ENCODE peak calls at places on chromosomes 13 and 19, in five cellular contexts. S is heart right ventricle, X is cardiac muscle cell, O is SK-N-SH, E is neural progenitor cell. V is an unnamed sample. For H3K27me3, the result is how much of the 10 kb centered on the place peaks cover.

GRCh38 chr13:79407349-79407979 is 1.4 kb upstream of the RBM26 start:
- DNase-seq in S (no peak), X (no peak), O (no peak), E (no peak), V (no peak)

GRCh38 chr19:52703917-52704316 is 30.9 kb downstream of the ZNF611 start:
- DNase-seq in S (no peak), O (no peak), X (no peak), E (no peak), V (no peak)

GRCh38 chr19:23273022-23273593 is 22.9 kb upstream of the ZNF724 start:
- DNase-seq in E (peak), X (no peak), S (no peak), O (peak), V (no peak)

GRCh38 chr19:17075860-17076538 is 422 bp downstream of the MYO9B start:
- DNase-seq in O (no peak), E (peak), S (peak), X (peak), V (peak)

GRCh38 chr13:20174656-20175405 is 14.0 kb upstream of the GJA3 start:
- DNase-seq in E (no peak), X (peak), O (no peak), S (peak), V (no peak)

GRCh38 chr19:58569191-58569942 is 3.8 kb downstream of the MZF1 start:
- DNase-seq in E (no peak), O (no peak), S (no peak), X (no peak), V (no peak)

GRCh38 chr13:49466240-49466914 is 22.3 kb downstream of the SETDB2 start:
- DNase-seq in X (no peak), S (no peak), E (no peak), O (no peak), V (no peak)

GRCh38 chr13:79541426-79542049 is 60.6 kb downstream of the NDFIP2 start:
- DNase-seq in X (peak), S (no peak), O (peak), E (peak), V (no peak)

GRCh38 chr19:21210037-21210621 is 68.3 kb downstream of the ZNF431 start:
- DNase-seq in X (no peak), O (no peak), E (no peak), S (no peak), V (no peak)

GRCh38 chr19:41096353-41096752 is 8.1 kb downstream of the CYP2A13 start:
- DNase-seq in O (no peak), E (no peak), S (no peak), X (no peak), V (no peak)
- H3K27me3 ChIP-seq in O (under half), E (under half), S (under half), X (under half), V (under half)

GRCh38 chr19:53966931-53967330 is 4.2 kb downstream of the CACNG8 start:
- DNase-seq in X (no peak), E (no peak), O (no peak), S (no peak), V (no peak)

GRCh38 chr19:53962887-53963435 is at the start of gene CACNG8:
- DNase-seq in X (no peak), S (no peak), E (peak), O (peak), V (no peak)

GRCh38 chr19:53961523-53962345 is 1.0 kb upstream of the CACNG8 start:
- DNase-seq in O (peak), S (no peak), X (peak), E (peak), V (no peak)

GRCh38 chr19:53960886-53961285 is 1.9 kb upstream of the CACNG8 start:
- DNase-seq in S (no peak), X (no peak), O (no peak), E (no peak), V (no peak)

GRCh38 chr19:53965091-53965490 is 2.4 kb downstream of the CACNG8 start:
- DNase-seq in X (peak), S (no peak), E (no peak), O (no peak), V (peak)
- H3K27me3 ChIP-seq in X (under half), S (under half), E (half or more), O (under half), V (under half)

DNA sequence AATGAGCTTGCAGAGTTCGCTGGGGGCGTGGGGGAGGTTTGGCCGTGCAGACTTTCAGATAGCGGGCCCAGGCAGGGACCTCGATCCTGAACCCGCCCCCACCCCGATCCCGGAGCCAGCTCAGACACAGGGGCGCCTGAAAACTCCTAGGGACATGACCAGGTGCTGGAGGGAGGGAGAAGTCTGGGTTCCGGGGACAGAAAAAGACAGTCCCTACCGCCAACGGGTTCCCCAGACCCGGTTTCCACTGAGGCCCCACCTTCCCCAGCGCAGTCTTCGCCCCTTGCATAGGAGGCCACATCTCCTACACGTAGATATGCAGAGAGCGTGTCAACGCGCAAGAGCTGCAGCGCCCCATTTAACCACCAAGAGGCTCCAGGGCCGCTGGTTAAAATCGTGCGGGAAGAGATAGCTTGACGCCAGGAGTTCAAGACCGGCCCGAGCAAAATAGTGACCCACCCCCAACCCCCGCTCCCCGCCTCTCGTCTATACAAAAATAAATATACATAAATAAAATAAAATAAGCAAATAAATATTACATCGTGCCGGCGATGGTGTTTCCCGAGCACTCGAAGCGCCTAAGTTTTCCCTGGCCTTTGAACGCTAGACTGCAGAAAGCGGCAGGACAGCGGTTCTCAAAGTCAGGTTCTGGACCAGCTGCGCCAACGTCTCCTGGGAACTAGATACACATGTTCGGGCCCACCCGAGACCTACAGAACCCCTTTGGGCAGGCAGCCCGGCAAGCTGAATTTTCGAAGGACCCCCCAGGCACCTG is 8.3 kb downstream of the CCDC8 start:
- DNase-seq in E (peak), O (no peak), X (peak), S (no peak), V (peak)
- H3K27me3 ChIP-seq in E (half or more), O (under half), X (under half), S (under half), V (under half)

DNA sequence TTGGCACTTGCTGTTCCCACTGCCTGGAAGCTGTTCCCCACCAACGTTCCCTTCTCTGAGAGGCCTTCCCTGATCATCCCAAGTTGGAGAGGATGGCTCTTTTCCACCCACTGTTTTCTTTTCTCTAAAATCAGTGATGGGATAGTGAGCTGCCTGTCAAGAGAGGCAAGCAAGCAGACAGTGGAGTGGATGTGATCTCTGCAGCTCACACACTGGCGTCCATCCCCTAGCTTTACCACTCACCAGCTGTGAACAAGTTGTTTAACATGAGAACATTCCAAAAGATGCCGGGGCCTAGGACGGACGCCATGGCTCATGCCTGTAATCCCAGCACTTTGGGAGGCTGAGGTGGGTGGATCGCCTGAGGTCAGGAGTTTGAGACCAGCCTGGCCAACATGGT is 28.0 kb upstream of the SEMA6B start:
- DNase-seq in S (no peak), X (no peak), O (no peak), E (no peak), V (no peak)
- H3K27me3 ChIP-seq in S (under half), X (under half), O (under half), E (under half), V (under half)

GRCh38 chr19:29385191-29385795 is 140.5 kb upstream of the VSTM2B start:
- DNase-seq in S (no peak), O (no peak), E (no peak), X (no peak), V (no peak)
- H3K27me3 ChIP-seq in S (under half), O (under half), E (under half), X (under half), V (under half)